ENCODE peak calls at places on chromosomes 11 and 22, in nine cellular contexts. One of them, this sample, is unnamed.

GRCh38 chr22:23281406-23282088 is 101.2 kb downstream of the BCR start:
- DNase-seq in A673: peak; percentile 85
- DNase-seq in psoas muscle: peak; percentile 90
- DNase-seq in HL-60: peak; percentile 62
- DNase-seq in AG10803: peak; percentile 55
- DNase-seq in lower lobe of right lung: peak; percentile 87
- DNase-seq in HCT116: peak; percentile 19
- DNase-seq in heart right ventricle: peak; percentile 84
- DNase-seq in A549: peak; percentile 61
- DNase-seq in this sample: peak; percentile 76

GRCh38 chr11:134741453-134742227 is 329.6 kb upstream of the B3GAT1 start:
- DNase-seq in HL-60: no peak
- DNase-seq in AG10803: no peak
- DNase-seq in A673: no peak
- DNase-seq in A549: no peak
- DNase-seq in psoas muscle: no peak
- DNase-seq in HCT116: no peak
- DNase-seq in heart right ventricle: no peak
- DNase-seq in lower lobe of right lung: no peak
- DNase-seq in this sample: peak; percentile 22

GRCh38 chr22:32380991-32381390 is 23.3 kb downstream of the RFPL3 start:
- DNase-seq in heart right ventricle: no peak
- DNase-seq in psoas muscle: no peak
- DNase-seq in AG10803: no peak
- DNase-seq in A549: no peak
- DNase-seq in HCT116: no peak
- DNase-seq in HL-60: no peak
- DNase-seq in lower lobe of right lung: no peak
- DNase-seq in A673: no peak
- DNase-seq in this sample: no peak

GRCh38 chr11:126404367-126404766 is 48.9 kb downstream of the ST3GAL4 start:
- DNase-seq in heart right ventricle: no peak
- DNase-seq in lower lobe of right lung: no peak
- DNase-seq in AG10803: no peak
- DNase-seq in A673: no peak
- DNase-seq in HCT116: no peak
- DNase-seq in psoas muscle: no peak
- DNase-seq in HL-60: no peak
- DNase-seq in A549: no peak
- DNase-seq in this sample: no peak

GRCh38 chr11:23725752-23726151 is 771.1 kb upstream of the LUZP2 start:
- DNase-seq in AG10803: peak; percentile 40
- DNase-seq in psoas muscle: no peak
- DNase-seq in heart right ventricle: no peak
- DNase-seq in HL-60: no peak
- DNase-seq in HCT116: no peak
- DNase-seq in A673: no peak
- DNase-seq in A549: no peak
- DNase-seq in lower lobe of right lung: no peak
- DNase-seq in this sample: peak; percentile 30

GRCh38 chr22:27438271-27438980 is 363.1 kb downstream of the MN1 start:
- DNase-seq in psoas muscle: peak; percentile 69
- DNase-seq in HCT116: no peak
- DNase-seq in A673: peak; percentile 71
- DNase-seq in A549: no peak
- DNase-seq in HL-60: no peak
- DNase-seq in AG10803: peak; percentile 38
- DNase-seq in lower lobe of right lung: no peak
- DNase-seq in heart right ventricle: peak; percentile 67
- DNase-seq in this sample: peak; percentile 49

GRCh38 chr22:26395926-26396325 is 33.1 kb upstream of the ASPHD2 start:
- DNase-seq in psoas muscle: no peak
- DNase-seq in lower lobe of right lung: no peak
- DNase-seq in HL-60: no peak
- DNase-seq in A549: no peak
- DNase-seq in A673: no peak
- DNase-seq in heart right ventricle: no peak
- DNase-seq in AG10803: no peak
- DNase-seq in HCT116: no peak
- DNase-seq in this sample: no peak

GRCh38 chr11:86811637-86812321 is 11.4 kb downstream of the PRSS23 start:
- DNase-seq in HL-60: no peak
- DNase-seq in heart right ventricle: no peak
- DNase-seq in A549: peak; percentile 84
- DNase-seq in A673: peak; percentile 75
- DNase-seq in psoas muscle: no peak
- DNase-seq in lower lobe of right lung: no peak
- DNase-seq in HCT116: peak; percentile 76
- DNase-seq in AG10803: peak; percentile 64
- DNase-seq in this sample: peak; percentile 80

GRCh38 chr11:108754901-108755625 is 90.2 kb downstream of the DDX10 start:
- DNase-seq in psoas muscle: no peak
- DNase-seq in heart right ventricle: no peak
- DNase-seq in AG10803: peak; percentile 52
- DNase-seq in lower lobe of right lung: no peak
- DNase-seq in HL-60: no peak
- DNase-seq in HCT116: no peak
- DNase-seq in A549: no peak
- DNase-seq in A673: peak; percentile 19
- DNase-seq in this sample: peak; percentile 43

GRCh38 chr11:130344846-130345245 is 30.1 kb upstream of the ZBTB44 start:
- DNase-seq in AG10803: no peak
- DNase-seq in HL-60: no peak
- DNase-seq in lower lobe of right lung: no peak
- DNase-seq in HCT116: no peak
- DNase-seq in heart right ventricle: no peak
- DNase-seq in A549: no peak
- DNase-seq in psoas muscle: no peak
- DNase-seq in A673: no peak
- DNase-seq in this sample: no peak

GRCh38 chr11:104700609-104701008 is 197.7 kb downstream of the CASP12 start:
- DNase-seq in A549: no peak
- DNase-seq in psoas muscle: no peak
- DNase-seq in HL-60: no peak
- DNase-seq in lower lobe of right lung: no peak
- DNase-seq in heart right ventricle: no peak
- DNase-seq in A673: no peak
- DNase-seq in HCT116: no peak
- DNase-seq in AG10803: peak; percentile 66
- DNase-seq in this sample: peak; percentile 89

GRCh38 chr11:38131535-38131934 is 1533.5 kb upstream of the RAG2 start:
- DNase-seq in HL-60: no peak
- DNase-seq in lower lobe of right lung: no peak
- DNase-seq in heart right ventricle: no peak
- DNase-seq in psoas muscle: no peak
- DNase-seq in A549: no peak
- DNase-seq in AG10803: no peak
- DNase-seq in HCT116: no peak
- DNase-seq in A673: no peak
- DNase-seq in this sample: no peak

GRCh38 chr22:46646531-46647211 is 26.5 kb downstream of the GRAMD4 start:
- DNase-seq in heart right ventricle: no peak
- DNase-seq in lower lobe of right lung: no peak
- DNase-seq in A549: no peak
- DNase-seq in HCT116: no peak
- DNase-seq in HL-60: no peak
- DNase-seq in psoas muscle: no peak
- DNase-seq in AG10803: no peak
- DNase-seq in A673: no peak
- DNase-seq in this sample: no peak

GRCh38 chr11:133041165-133041564 is 491.1 kb downstream of the OPCML start:
- DNase-seq in A673: no peak
- DNase-seq in lower lobe of right lung: no peak
- DNase-seq in AG10803: no peak
- DNase-seq in HCT116: no peak
- DNase-seq in psoas muscle: no peak
- DNase-seq in HL-60: no peak
- DNase-seq in A549: no peak
- DNase-seq in heart right ventricle: no peak
- DNase-seq in this sample: no peak

GRCh38 chr11:116044946-116045345 is 540.7 kb upstream of the CADM1 start:
- DNase-seq in AG10803: no peak
- DNase-seq in psoas muscle: no peak
- DNase-seq in A549: no peak
- DNase-seq in HL-60: no peak
- DNase-seq in lower lobe of right lung: no peak
- DNase-seq in heart right ventricle: no peak
- DNase-seq in HCT116: no peak
- DNase-seq in A673: no peak
- DNase-seq in this sample: no peak

GRCh38 chr11:101862410-101863233 is 52.2 kb upstream of the CEP126 start:
- DNase-seq in AG10803: peak; percentile 91
- DNase-seq in lower lobe of right lung: no peak
- DNase-seq in A549: peak; percentile 74
- DNase-seq in A673: peak; percentile 77
- DNase-seq in HL-60: no peak
- DNase-seq in heart right ventricle: no peak
- DNase-seq in psoas muscle: no peak
- DNase-seq in HCT116: peak; percentile 67
- DNase-seq in this sample: peak; percentile 71

DNA sequence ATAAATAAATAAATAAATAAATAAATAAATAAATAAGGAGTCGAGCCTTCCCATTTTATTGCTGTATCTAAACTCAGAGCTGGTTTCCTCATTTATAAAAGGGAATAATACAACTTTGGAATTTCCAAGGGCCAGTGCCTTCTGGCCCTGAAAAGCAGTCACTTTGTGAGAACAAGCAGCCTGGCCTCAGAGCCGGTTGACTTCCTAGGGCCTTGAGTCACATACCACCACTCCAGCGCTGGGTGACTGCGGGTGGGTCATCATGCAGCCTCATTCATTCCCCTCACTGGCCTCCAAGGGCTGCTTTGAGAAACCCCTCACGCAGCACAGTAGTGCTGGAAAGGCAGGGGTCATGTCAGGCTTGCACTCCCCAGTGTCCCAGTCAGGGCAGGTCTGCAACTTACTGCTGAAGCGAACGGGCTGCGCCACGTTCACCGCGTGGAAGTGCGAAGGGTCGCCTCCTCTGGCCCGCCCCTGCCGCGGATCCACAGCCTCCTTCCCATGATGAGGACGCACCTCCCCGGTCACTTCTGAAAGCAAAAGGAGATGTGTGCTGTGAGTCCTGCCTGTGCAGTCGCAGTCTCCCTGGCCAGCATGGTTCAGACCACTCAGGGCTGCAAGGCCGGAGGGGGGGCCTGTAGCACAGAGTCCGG is 54.4 kb downstream of the DGCR2 start:
- DNase-seq in HL-60: no peak
- DNase-seq in lower lobe of right lung: peak; percentile 35
- DNase-seq in psoas muscle: no peak
- DNase-seq in A549: no peak
- DNase-seq in A673: no peak
- DNase-seq in heart right ventricle: no peak
- DNase-seq in AG10803: no peak
- DNase-seq in HCT116: no peak
- DNase-seq in this sample: no peak
- H3K4me3 ChIP-seq in HL-60: no peak overlapping the region
- H3K4me3 ChIP-seq in lower lobe of right lung: no peak overlapping the region
- H3K4me3 ChIP-seq in psoas muscle: no peak overlapping the region
- H3K4me3 ChIP-seq in A549: no peak overlapping the region
- H3K4me3 ChIP-seq in A673: no peak overlapping the region
- H3K4me3 ChIP-seq in heart right ventricle: no peak overlapping the region
- H3K4me3 ChIP-seq in AG10803: no peak overlapping the region
- H3K4me3 ChIP-seq in HCT116: no peak overlapping the region
- H3K4me3 ChIP-seq in this sample: no peak overlapping the region

DNA sequence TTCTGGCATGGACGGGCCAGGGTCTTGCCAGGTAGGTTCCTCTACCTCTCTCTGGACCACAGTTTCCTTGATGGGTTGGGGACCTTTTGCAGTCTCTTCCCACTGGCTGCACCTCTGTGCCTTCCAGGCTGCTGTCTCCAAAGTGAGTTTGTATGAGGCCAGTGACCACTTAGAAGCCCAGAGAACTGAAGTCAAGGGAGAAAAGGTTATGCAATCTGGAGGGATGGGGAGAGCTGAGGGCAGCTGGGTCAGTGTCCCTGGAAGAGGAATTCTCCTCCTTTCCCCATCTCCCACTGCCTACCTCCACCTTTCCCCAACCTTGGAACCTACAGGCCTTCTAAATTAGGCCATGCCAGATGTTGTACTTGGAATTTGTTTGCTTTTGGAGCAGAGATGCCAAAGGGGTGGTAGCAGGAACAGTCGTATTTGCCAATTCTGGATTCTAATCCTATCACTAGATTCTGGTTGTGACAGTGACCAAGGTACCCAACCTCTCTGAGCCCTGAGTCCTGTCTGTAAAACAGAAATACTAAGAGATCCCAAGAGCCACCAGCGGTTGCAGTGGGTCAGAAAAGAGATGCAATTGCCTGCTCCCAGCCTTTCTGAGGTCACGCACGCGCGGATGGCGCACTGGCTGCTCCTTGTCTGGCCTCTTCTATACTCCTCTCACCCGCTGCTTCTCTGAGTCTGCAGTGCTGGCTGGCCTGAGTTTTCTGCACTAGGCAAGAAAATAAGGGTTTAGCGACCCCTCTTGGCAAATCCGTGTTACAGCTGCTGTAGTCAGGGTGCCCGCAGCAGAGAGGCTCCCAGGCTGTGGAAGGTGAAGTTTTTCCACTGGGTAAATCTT is 10.7 kb upstream of the ACCSL start:
- DNase-seq in A549: peak; percentile 72
- DNase-seq in HCT116: peak; percentile 61
- DNase-seq in AG10803: peak; percentile 87
- DNase-seq in lower lobe of right lung: peak; percentile 80
- DNase-seq in HL-60: peak; percentile 11
- DNase-seq in psoas muscle: peak; percentile 83
- DNase-seq in A673: peak; percentile 94
- DNase-seq in heart right ventricle: peak; percentile 80
- DNase-seq in this sample: peak; percentile 79
- TF ChIP-seq CTCF in A549: peak; percentile 66
- TF ChIP-seq CTCF in HCT116: peak; percentile 83
- TF ChIP-seq CTCF in AG10803: peak; percentile 93
- TF ChIP-seq CTCF in lower lobe of right lung: peak; percentile 86
- TF ChIP-seq CTCF in HL-60: peak; percentile 59
- TF ChIP-seq CTCF in psoas muscle: peak; percentile 76
- TF ChIP-seq CTCF in A673: peak; percentile 100
- TF ChIP-seq CTCF in heart right ventricle: peak; percentile 89
- TF ChIP-seq CTCF in this sample: peak; percentile 89

GRCh38 chr11:65418431-65418680 is 4.2 kb upstream of the NEAT1 start:
- DNase-seq in A673: no peak
- DNase-seq in HL-60: no peak
- DNase-seq in psoas muscle: no peak
- DNase-seq in HCT116: no peak
- DNase-seq in AG10803: no peak
- DNase-seq in lower lobe of right lung: no peak
- DNase-seq in heart right ventricle: no peak
- DNase-seq in A549: no peak
- DNase-seq in this sample: no peak
- H3K4me3 ChIP-seq in A673: peak overlapping the region; percentile 9
- H3K4me3 ChIP-seq in HL-60: peak overlapping the region; percentile 6
- H3K4me3 ChIP-seq in psoas muscle: peak overlapping the region; percentile 86
- H3K4me3 ChIP-seq in HCT116: peak overlapping the region; percentile 56
- H3K4me3 ChIP-seq in AG10803: peak overlapping the region; percentile 56
- H3K4me3 ChIP-seq in lower lobe of right lung: peak overlapping the region; percentile 91
- H3K4me3 ChIP-seq in heart right ventricle: peak overlapping the region; percentile 30
- H3K4me3 ChIP-seq in A549: peak overlapping the region; percentile 23
- H3K4me3 ChIP-seq in this sample: peak overlapping the region; percentile 1

DNA sequence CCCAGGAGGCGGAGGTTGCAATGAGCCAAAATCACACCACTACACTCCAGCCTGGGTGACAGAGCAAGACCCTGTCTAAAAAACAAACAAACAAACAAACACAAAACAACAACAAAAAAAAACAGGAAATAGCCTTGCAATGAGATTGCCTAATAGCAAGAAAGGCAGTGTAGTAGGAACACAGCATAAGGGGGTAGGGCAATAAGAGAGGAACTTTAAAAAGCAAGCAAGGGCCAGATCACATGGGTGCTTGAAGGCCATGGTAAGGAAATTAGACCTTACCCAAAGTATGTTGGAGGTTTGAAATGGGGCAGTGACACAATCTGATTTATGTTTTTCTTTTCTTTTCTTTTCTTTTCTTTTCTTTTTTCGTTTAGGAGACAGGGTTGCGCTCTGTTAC is 34.7 kb upstream of the NRIP3 start:
- DNase-seq in heart right ventricle: no peak
- DNase-seq in AG10803: no peak
- DNase-seq in A673: no peak
- DNase-seq in HCT116: no peak
- DNase-seq in HL-60: no peak
- DNase-seq in A549: no peak
- DNase-seq in psoas muscle: no peak
- DNase-seq in lower lobe of right lung: no peak
- DNase-seq in this sample: no peak
- TF ChIP-seq CTCF in heart right ventricle: no peak
- TF ChIP-seq CTCF in AG10803: no peak
- TF ChIP-seq CTCF in A673: no peak
- TF ChIP-seq CTCF in HCT116: no peak
- TF ChIP-seq CTCF in HL-60: no peak
- TF ChIP-seq CTCF in A549: no peak
- TF ChIP-seq CTCF in psoas muscle: no peak
- TF ChIP-seq CTCF in lower lobe of right lung: no peak
- TF ChIP-seq CTCF in this sample: no peak